ENCODE peak calls at places on chromosomes 13 and 19, in five cellular contexts. H is A549, L is IMR-90, Z is K562, I is GM12878. M is an unnamed sample.

GRCh38 chr19:55024111-55024510 is 14.0 kb downstream of the GP6 start:
- DNase-seq in L (no peak), Z (no peak), H (no peak), I (no peak), M (no peak)

GRCh38 chr13:113881614-113882265 is 17.9 kb upstream of the GAS6 start:
- DNase-seq in H (no peak), L (no peak), Z (no peak), I (no peak), M (no peak)

GRCh38 chr13:110177790-110178189 is 129.2 kb downstream of the COL4A1 start:
- DNase-seq in I (no peak), H (no peak), Z (no peak), L (no peak), M (no peak)

GRCh38 chr19:50795665-50796073 is 5.5 kb downstream of the ACP4 start:
- DNase-seq in Z (no peak), I (no peak), H (no peak), L (no peak), M (no peak)

GRCh38 chr19:16078759-16079707 is 2.7 kb downstream of the TPM4 start:
- DNase-seq in H (peak; percentile 85), Z (peak; percentile 86), I (peak; percentile 94), L (peak; percentile 98), M (peak; percentile 68)

GRCh38 chr19:43425567-43426392 is 11.1 kb downstream of the TEX101 start:
- DNase-seq in Z (no peak), H (peak; percentile 35), L (peak; percentile 18), I (no peak), M (no peak)

GRCh38 chr19:1417145-1417544 is 9.8 kb downstream of the DAZAP1 start:
- DNase-seq in L (peak; percentile 64), I (no peak), Z (no peak), H (no peak), M (no peak)

GRCh38 chr13:102351486-102351885 is 50.4 kb downstream of the FGF14 start:
- DNase-seq in Z (no peak), H (no peak), L (no peak), I (no peak), M (no peak)

GRCh38 chr13:113648218-113648615 is 9.8 kb downstream of the ATP4B start:
- DNase-seq in L (no peak), I (no peak), Z (no peak), H (no peak), M (no peak)

GRCh38 chr13:42883771-42884170 is 102.4 kb downstream of the FAM216B start:
- DNase-seq in Z (no peak), L (peak; percentile 33), H (peak; percentile 21), I (no peak), M (peak; percentile 61)

GRCh38 chr19:14114854-14115253 is 2.7 kb downstream of the PRKACA start:
- DNase-seq in H (peak; percentile 60), Z (peak; percentile 52), L (no peak), I (no peak), M (peak; percentile 60)

GRCh38 chr19:55623130-55623868 is 1.1 kb downstream of the ZNF784 start:
- DNase-seq in Z (no peak), I (no peak), H (no peak), L (no peak), M (peak; percentile 9)

GRCh38 chr13:100382787-100383186 is 205.8 kb downstream of the GGACT start:
- DNase-seq in I (no peak), Z (no peak), H (no peak), L (peak; percentile 74), M (no peak)

GRCh38 chr13:52785721-52786120 is 46.1 kb upstream of the CNMD start:
- DNase-seq in L (no peak), I (no peak), H (no peak), Z (no peak), M (no peak)

GRCh38 chr13:26050568-26051230 is 1.1 kb downstream of the SHISA2 start:
- DNase-seq in I (no peak), L (no peak), H (peak; percentile 2), Z (no peak), M (peak; percentile 66)

GRCh38 chr19:1945899-1946298 is 4.9 kb downstream of the CSNK1G2 start:
- DNase-seq in I (no peak), H (peak; percentile 56), Z (peak; percentile 56), L (no peak), M (peak; percentile 93)

GRCh38 chr19:34851277-34851804 is 75.4 kb upstream of the ZNF30 start:
- DNase-seq in L (no peak), Z (no peak), I (no peak), H (peak; percentile 22), M (no peak)

GRCh38 chr13:24684600-24684998 is 4.4 kb downstream of the ATP12A start:
- DNase-seq in I (no peak), L (no peak), H (no peak), Z (no peak), M (no peak)

DNA sequence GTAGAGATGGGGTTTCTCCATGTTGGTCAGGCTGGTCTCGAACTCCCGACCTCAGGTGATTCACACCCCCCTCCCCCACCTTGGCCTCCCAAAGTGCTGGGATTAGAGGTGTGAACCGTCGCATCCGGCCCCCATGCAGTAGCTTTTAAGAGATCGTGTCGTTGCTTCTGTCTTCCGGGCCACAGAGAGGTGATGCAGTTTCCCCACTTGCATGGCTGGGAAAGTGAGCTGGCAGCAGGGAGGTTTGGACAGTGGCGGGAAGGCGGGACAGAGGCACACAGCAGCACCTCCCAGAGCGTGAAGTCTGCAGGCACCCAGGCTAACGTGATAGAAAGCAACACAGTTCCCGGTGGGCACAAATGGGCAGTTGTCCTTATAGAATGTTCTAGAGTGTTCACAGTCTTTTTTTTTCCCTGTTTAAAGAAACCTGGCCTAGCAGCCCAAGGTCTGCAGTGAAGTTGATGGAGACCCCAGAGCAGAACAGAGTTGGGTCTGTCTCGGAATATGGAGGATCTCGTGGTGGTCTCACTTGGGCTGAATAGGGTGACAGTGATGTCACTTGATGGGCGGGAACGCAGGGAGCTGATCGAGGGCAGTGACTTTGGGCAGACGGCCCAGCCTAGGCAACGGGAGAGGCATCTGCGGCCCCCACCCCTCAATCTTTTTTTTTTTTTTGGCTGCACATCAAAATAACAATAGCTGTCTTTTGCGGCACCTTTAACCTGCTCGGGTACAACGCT is 4.9 kb downstream of the UHRF1 start:
- DNase-seq in I (no peak), Z (no peak), L (peak; percentile 18), H (no peak), M (no peak)
- H3K27ac ChIP-seq in I (no peak overlapping the region), Z (no peak overlapping the region), L (peak overlapping the region; percentile 67), H (peak overlapping the region; percentile 75), M (peak overlapping the region; percentile 66)

DNA sequence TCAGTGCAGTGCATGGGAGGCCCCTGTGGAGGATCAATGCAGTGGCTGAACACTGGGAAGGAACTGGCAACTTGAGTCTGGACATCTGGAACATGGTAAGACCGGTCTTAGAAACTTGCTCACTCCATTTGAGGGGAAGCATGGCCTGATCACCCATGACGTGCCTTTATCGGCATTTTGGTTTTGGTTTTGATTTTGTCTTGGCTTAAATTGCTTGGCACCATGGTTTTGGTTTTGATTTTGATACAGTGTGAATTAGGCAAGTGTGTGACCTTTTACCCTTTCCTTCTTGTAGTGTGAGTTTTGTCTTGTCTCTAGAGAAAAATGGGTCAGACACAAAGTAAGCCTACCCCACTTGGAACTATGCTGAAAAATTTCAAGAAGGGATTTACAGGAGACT is 77.3 kb downstream of the ZNF486 start:
- DNase-seq in L (no peak), I (no peak), H (no peak), Z (no peak), M (no peak)
- TF ChIP-seq RCOR1 in L (no peak), I (no peak), H (no peak), Z (no peak), M (no peak)

GRCh38 chr19:7677664-7678311 is 898 bp downstream of the MCEMP1 start:
- DNase-seq in Z (no peak), I (no peak), H (no peak), L (no peak), M (no peak)

GRCh38 chr19:7681336-7682174 is 922 bp downstream of the TRAPPC5 start:
- DNase-seq in L (peak; percentile 70), Z (peak; percentile 54), H (peak; percentile 77), I (no peak), M (peak; percentile 82)

GRCh38 chr19:7680606-7681335 is at the start of gene TRAPPC5:
- DNase-seq in I (no peak), H (peak; percentile 75), Z (peak; percentile 92), L (peak; percentile 76), M (peak; percentile 98)

GRCh38 chr19:7679017-7679720 is 1.5 kb upstream of the TRAPPC5 start:
- DNase-seq in Z (no peak), I (no peak), L (no peak), H (peak; percentile 30), M (peak; percentile 57)

GRCh38 chr19:7679771-7680605 is 645 bp upstream of the TRAPPC5 start:
- DNase-seq in H (no peak), Z (no peak), I (no peak), L (no peak), M (no peak)
- H3K27ac ChIP-seq in H (peak overlapping the region; percentile 99), Z (no peak overlapping the region), I (no peak overlapping the region), L (no peak overlapping the region), M (no peak overlapping the region)

GRCh38 chr13:29583073-29583785 is 12.3 kb downstream of the SLC7A1 start:
- DNase-seq in L (peak; percentile 76), I (no peak), H (peak; percentile 4), Z (peak; percentile 38), M (no peak)
- TF ChIP-seq RCOR1 in L (no peak), I (no peak), H (no peak), Z (no peak), M (no peak)

GRCh38 chr19:39846176-39846677 is at the start of gene FBL:
- DNase-seq in H (peak; percentile 96), I (peak; percentile 82), L (peak; percentile 85), Z (peak; percentile 99), M (peak; percentile 98)

GRCh38 chr19:39845172-39845571 is 1.0 kb downstream of the FBL start:
- DNase-seq in H (peak; percentile 28), I (no peak), Z (no peak), L (no peak), M (no peak)

GRCh38 chr19:39846678-39847486 is 703 bp upstream of the FBL start:
- DNase-seq in I (no peak), Z (peak; percentile 73), H (no peak), L (no peak), M (no peak)

GRCh38 chr19:39843919-39844793 is 2.0 kb downstream of the FBL start:
- DNase-seq in I (no peak), L (peak; percentile 58), Z (no peak), H (peak; percentile 79), M (peak; percentile 50)

DNA sequence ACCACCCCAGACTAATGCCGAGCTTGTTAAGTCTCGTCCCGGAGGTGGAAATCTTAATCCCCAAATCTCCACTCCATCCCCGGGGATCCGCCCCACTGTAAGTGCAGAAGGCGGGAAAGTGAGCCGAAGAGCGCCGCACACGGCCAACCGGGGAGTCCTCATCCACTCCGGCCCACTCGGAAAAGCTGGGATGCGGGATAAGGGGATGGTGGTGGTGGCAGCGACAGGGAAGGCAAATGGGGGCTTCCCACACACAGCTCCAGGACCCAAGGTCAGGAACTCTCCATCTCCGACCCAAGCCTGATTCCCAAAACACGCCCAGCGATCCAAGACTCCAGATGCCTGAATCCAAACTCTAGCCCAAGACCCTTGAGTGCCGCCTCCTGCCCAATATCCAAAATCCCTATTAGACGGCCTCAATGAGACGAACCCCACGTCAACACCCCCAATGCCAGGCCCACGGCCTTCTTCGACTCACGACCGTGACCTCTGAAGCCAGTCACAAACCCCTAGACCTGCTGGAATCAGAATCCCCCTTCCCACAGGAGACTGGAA is 481 bp downstream of the FBL start:
- DNase-seq in Z (peak; percentile 69), L (no peak), I (no peak), H (no peak), M (peak; percentile 73)
- H3K27ac ChIP-seq in Z (peak overlapping the region; percentile 79), L (peak overlapping the region; percentile 30), I (peak overlapping the region; percentile 81), H (peak overlapping the region; percentile 90), M (peak overlapping the region; percentile 43)